ENCODE peak calls at places on chromosomes 13 and 19, in seven cellular contexts. A is activated T-cell treated with anti-CD3 and anti-CD28 coated beads, Interleukin-2, amount 50 U/mL, for 72 hours; D is astrocyte of the spinal cord; H is iris pigment epithelial cell; M is body of pancreas; L is activated effector memory CD4-positive, alpha-beta T cell treated with anti-CD3 and anti-CD28 coated beads, Interleukin-2, amount 50 U/mL, for 16 hours; Q is lower lobe of right lung. J is an unnamed sample.
A peak's percentile ranks its signal among the peaks of the same experiment; 100 is the strongest.

GRCh38 chr13:48559638-48560320 is 26.9 kb upstream of the RCBTB2 start:
- DNase-seq in A (no peak), D (peak; percentile 29), H (peak; percentile 79), M (no peak), L (no peak), Q (no peak), J (no peak)

GRCh38 chr19:49570997-49571676 is 9.2 kb downstream of the NOSIP start:
- DNase-seq in A (no peak), D (no peak), H (no peak), M (no peak), L (no peak), Q (no peak), J (no peak)

GRCh38 chr19:40607311-40607871 is 6.2 kb downstream of the LTBP4 start:
- DNase-seq in A (no peak), D (no peak), H (no peak), M (no peak), L (no peak), Q (no peak), J (no peak)

GRCh38 chr19:41646589-41647204 is 19.8 kb upstream of the CEACAM4 start:
- DNase-seq in A (peak; percentile 69), D (no peak), H (peak; percentile 27), M (peak; percentile 22), L (peak; percentile 81), Q (peak; percentile 76), J (peak; percentile 17)

GRCh38 chr13:111462221-111462764 is 141.9 kb downstream of the TEX29 start:
- DNase-seq in A (no peak), D (no peak), H (no peak), M (no peak), L (no peak), Q (no peak), J (no peak)

GRCh38 chr19:55342044-55342531 is 2.4 kb downstream of the KMT5C start:
- DNase-seq in A (no peak), D (no peak), H (no peak), M (no peak), L (no peak), Q (no peak), J (no peak)

GRCh38 chr13:99465454-99465853 is 35.8 kb upstream of the TM9SF2 start:
- DNase-seq in A (no peak), D (no peak), H (no peak), M (no peak), L (no peak), Q (no peak), J (no peak)

GRCh38 chr13:23160241-23161175 is 20.3 kb upstream of the SGCG start:
- DNase-seq in A (no peak), D (no peak), H (no peak), M (no peak), L (no peak), Q (no peak), J (no peak)

GRCh38 chr19:40609561-40610395 is 8.6 kb downstream of the LTBP4 start:
- DNase-seq in A (peak; percentile 97), D (peak; percentile 85), H (peak; percentile 85), M (peak; percentile 97), L (peak; percentile 95), Q (peak; percentile 95), J (peak; percentile 92)

GRCh38 chr13:99978781-99979452 is 2.7 kb upstream of the ZIC2 start:
- DNase-seq in A (no peak), D (peak; percentile 37), H (no peak), M (no peak), L (peak; percentile 62), Q (no peak), J (no peak)

GRCh38 chr13:112626124-112626523 is 38.2 kb upstream of the TUBGCP3 start:
- DNase-seq in A (no peak), D (no peak), H (no peak), M (no peak), L (no peak), Q (no peak), J (no peak)

GRCh38 chr13:50713849-50714248 is 129.6 kb downstream of the DLEU7 start:
- DNase-seq in A (peak; percentile 9), D (peak; percentile 93), H (peak; percentile 98), M (no peak), L (no peak), Q (peak; percentile 51), J (peak; percentile 16)

GRCh38 chr13:98792321-98792720 is 39.8 kb upstream of the SLC15A1 start:
- DNase-seq in A (no peak), D (no peak), H (no peak), M (no peak), L (no peak), Q (no peak), J (no peak)

GRCh38 chr19:35509018-35509652 is 4.3 kb downstream of the DMKN start:
- DNase-seq in A (peak; percentile 55), D (no peak), H (no peak), M (peak; percentile 89), L (peak; percentile 75), Q (peak; percentile 84), J (no peak)

GRCh38 chr19:49056101-49056901 is 1.2 kb downstream of the CGB7 start:
- DNase-seq in A (peak; percentile 70), D (peak; percentile 51), H (peak; percentile 44), M (peak; percentile 54), L (peak; percentile 85), Q (peak; percentile 70), J (peak; percentile 56)

GRCh38 chr19:4647676-4648644 is 8.6 kb downstream of the TNFAIP8L1 start:
- DNase-seq in A (no peak), D (no peak), H (no peak), M (peak; percentile 25), L (no peak), Q (no peak), J (no peak)

GRCh38 chr13:28541966-28542365 is 47.0 kb upstream of the FLT1 start:
- DNase-seq in A (no peak), D (no peak), H (no peak), M (no peak), L (no peak), Q (no peak), J (no peak)

GRCh38 chr13:97719759-97720158 is 233.7 kb upstream of the IPO5 start:
- DNase-seq in A (no peak), D (no peak), H (no peak), M (no peak), L (no peak), Q (no peak), J (no peak)

GRCh38 chr13:35765387-35765786 is 288.9 kb upstream of the MAB21L1 start:
- DNase-seq in A (no peak), D (no peak), H (no peak), M (no peak), L (no peak), Q (no peak), J (no peak)

GRCh38 chr19:16025108-16026101 is 50.9 kb upstream of the TPM4 start:
- DNase-seq in A (no peak), D (peak; percentile 39), H (peak; percentile 68), M (peak; percentile 40), L (no peak), Q (no peak), J (no peak)

GRCh38 chr13:95115525-95115924 is 185.7 kb downstream of the ABCC4 start:
- DNase-seq in A (no peak), D (no peak), H (peak; percentile 21), M (no peak), L (no peak), Q (no peak), J (no peak)

GRCh38 chr13:106533940-106534843 is 1.3 kb downstream of the EFNB2 start:
- DNase-seq in A (peak; percentile 23), D (peak; percentile 77), H (peak; percentile 87), M (peak; percentile 42), L (peak; percentile 65), Q (peak; percentile 75), J (peak; percentile 11)

GRCh38 chr19:45444318-45445041 is 20.8 kb upstream of the ERCC1 start:
- DNase-seq in A (peak; percentile 89), D (peak; percentile 84), H (peak; percentile 83), M (peak; percentile 96), L (peak; percentile 94), Q (peak; percentile 98), J (peak; percentile 85)

GRCh38 chr13:34617684-34618083 is 324.4 kb upstream of the NBEA start:
- DNase-seq in A (no peak), D (no peak), H (no peak), M (no peak), L (no peak), Q (no peak), J (no peak)

GRCh38 chr13:65613004-65613403 is 1617.1 kb downstream of the PCDH9 start:
- DNase-seq in A (no peak), D (no peak), H (no peak), M (no peak), L (no peak), Q (no peak), J (no peak)

GRCh38 chr13:75685239-75685697 is 49.1 kb downstream of the LMO7 start:
- DNase-seq in A (peak; percentile 9), D (peak; percentile 83), H (peak; percentile 94), M (no peak), L (no peak), Q (no peak), J (no peak)

GRCh38 chr19:48659768-48660167 is 13.0 kb downstream of the NTN5 start:
- DNase-seq in A (no peak), D (no peak), H (peak; percentile 63), M (no peak), L (no peak), Q (peak; percentile 57), J (no peak)

GRCh38 chr19:33219261-33219812 is 6.3 kb downstream of the SLC7A10 start:
- DNase-seq in A (no peak), D (peak; percentile 76), H (peak; percentile 21), M (no peak), L (no peak), Q (no peak), J (no peak)

GRCh38 chr13:46134961-46135522 is 30.2 kb upstream of the CPB2 start:
- DNase-seq in A (no peak), D (peak; percentile 27), H (peak; percentile 39), M (peak; percentile 82), L (no peak), Q (no peak), J (no peak)

GRCh38 chr13:39451301-39451700 is 151.7 kb downstream of the LHFPL6 start:
- DNase-seq in A (no peak), D (peak; percentile 40), H (peak; percentile 75), M (no peak), L (no peak), Q (no peak), J (no peak)

GRCh38 chr13:65631078-65631477 is 1599.1 kb downstream of the PCDH9 start:
- DNase-seq in A (no peak), D (peak; percentile 4), H (peak; percentile 4), M (no peak), L (no peak), Q (no peak), J (no peak)

GRCh38 chr19:50909240-50910070 is 1.7 kb downstream of the KLK4 start:
- DNase-seq in A (peak; percentile 53), D (no peak), H (peak; percentile 60), M (peak; percentile 31), L (peak; percentile 64), Q (peak; percentile 59), J (peak; percentile 44)

GRCh38 chr19:23460656-23461055 is 65.4 kb upstream of the ZNF91 start:
- DNase-seq in A (no peak), D (no peak), H (no peak), M (no peak), L (no peak), Q (no peak), J (no peak)

GRCh38 chr13:48615017-48615416 is 38.7 kb upstream of the CYSLTR2 start:
- DNase-seq in A (no peak), D (no peak), H (no peak), M (no peak), L (no peak), Q (no peak), J (no peak)

GRCh38 chr19:51251453-51251790 is 542 bp downstream of the SIGLECL1 start:
- DNase-seq in A (no peak), D (no peak), H (no peak), M (no peak), L (no peak), Q (no peak), J (no peak)

GRCh38 chr13:73259061-73259908 is 200.5 kb downstream of the KLF5 start:
- DNase-seq in A (no peak), D (no peak), H (no peak), M (no peak), L (no peak), Q (no peak), J (no peak)

GRCh38 chr19:50432221-50432626 is 468 bp upstream of the MYBPC2 start:
- DNase-seq in A (no peak), D (peak; percentile 10), H (no peak), M (peak; percentile 39), L (no peak), Q (no peak), J (no peak)

J was measured in T-helper 2 cell treated with Interferon-gamma antibody and Interleukin-4, amounts not matched to agents 5 μg/mL and 100 μg/mL, for 36 hours.